ENCODE peak calls at places on chromosomes 4 and X, in eight cellular contexts. G, U, C, N, F, O, Z and A are unnamed samples.

GRCh38 chr4:53476232-53477037 is 99.0 kb downstream of the FIP1L1 start:
- DNase-seq in G (peak), U (no peak), C (peak), N (no peak), F (peak), O (no peak), Z (no peak), A (peak)

GRCh38 chr4:168712316-168712855 is 215.5 kb downstream of the PALLD start:
- DNase-seq in G (no peak), U (no peak), C (no peak), N (no peak), F (no peak), O (no peak), Z (no peak), A (no peak)

GRCh38 chrX:102067966-102068723 is 57.3 kb upstream of the TCEAL2 start:
- DNase-seq in G (no peak), U (no peak), C (no peak), N (no peak), F (peak), O (no peak), Z (no peak), A (peak)

GRCh38 chrX:34658316-34658715 is 1.2 kb upstream of the TMEM47 start:
- DNase-seq in G (no peak), U (no peak), C (no peak), N (no peak), F (no peak), O (no peak), Z (no peak), A (no peak)

GRCh38 chr4:71593306-71593705 is 190.6 kb downstream of the GC start:
- DNase-seq in G (no peak), U (no peak), C (no peak), N (no peak), F (no peak), O (no peak), Z (no peak), A (no peak)

GRCh38 chr4:87024181-87024580 is 89.4 kb downstream of the AFF1 start:
- DNase-seq in G (no peak), U (no peak), C (no peak), N (no peak), F (no peak), O (no peak), Z (no peak), A (no peak)

GRCh38 chrX:67563469-67564448 is 19.9 kb downstream of the AR start:
- DNase-seq in G (no peak), U (no peak), C (no peak), N (no peak), F (no peak), O (no peak), Z (no peak), A (no peak)

GRCh38 chr4:76950052-76950845 is 697 bp downstream of the SEPTIN11 start:
- DNase-seq in G (peak), U (peak), C (no peak), N (peak), F (peak), O (peak), Z (peak), A (peak)

GRCh38 chrX:115894087-115894486 is 276.5 kb upstream of the AGTR2 start:
- DNase-seq in G (no peak), U (peak), C (no peak), N (no peak), F (peak), O (no peak), Z (no peak), A (peak)

GRCh38 chrX:74603040-74603439 is 11.4 kb downstream of the RLIM start:
- DNase-seq in G (no peak), U (no peak), C (no peak), N (no peak), F (no peak), O (no peak), Z (no peak), A (no peak)

GRCh38 chr4:174084542-174084941 is 198.9 kb downstream of the FBXO8 start:
- DNase-seq in G (no peak), U (no peak), C (no peak), N (no peak), F (no peak), O (no peak), Z (no peak), A (no peak)

GRCh38 chr4:184416913-184417734 is 57.2 kb downstream of the IRF2 start:
- DNase-seq in G (no peak), U (no peak), C (no peak), N (no peak), F (no peak), O (no peak), Z (no peak), A (peak)

GRCh38 chr4:38145033-38145673 is 185.0 kb downstream of the PTTG2 start:
- DNase-seq in G (no peak), U (no peak), C (no peak), N (no peak), F (peak), O (no peak), Z (no peak), A (no peak)

GRCh38 chr4:3612275-3612674 is 80.1 kb upstream of the LRPAP1 start:
- DNase-seq in G (no peak), U (no peak), C (no peak), N (no peak), F (no peak), O (no peak), Z (no peak), A (no peak)

GRCh38 chr4:169540774-169541173 is 71.6 kb downstream of the NEK1 start:
- DNase-seq in G (no peak), U (no peak), C (no peak), N (no peak), F (no peak), O (no peak), Z (no peak), A (no peak)

GRCh38 chr4:113969935-113970334 is 9.5 kb downstream of the ARSJ start:
- DNase-seq in G (no peak), U (no peak), C (no peak), N (no peak), F (peak), O (no peak), Z (no peak), A (peak)

GRCh38 chr4:76811604-76812412 is 86.1 kb downstream of the SOWAHB start:
- DNase-seq in G (no peak), U (no peak), C (no peak), N (no peak), F (no peak), O (no peak), Z (no peak), A (no peak)

GRCh38 chr4:94621491-94622080 is 136.2 kb upstream of the BMPR1B start:
- DNase-seq in G (no peak), U (no peak), C (no peak), N (no peak), F (peak), O (no peak), Z (peak), A (peak)

GRCh38 chrX:46759645-46759974 is 692 bp upstream of the SLC9A7 start:
- DNase-seq in G (peak), U (no peak), C (no peak), N (no peak), F (no peak), O (no peak), Z (no peak), A (no peak)

GRCh38 chrX:9940397-9940796 is 26.8 kb upstream of the CLDN34 start:
- DNase-seq in G (no peak), U (no peak), C (no peak), N (no peak), F (peak), O (no peak), Z (no peak), A (peak)

GRCh38 chr4:114263233-114263632 is 283.8 kb upstream of the ARSJ start:
- DNase-seq in G (no peak), U (no peak), C (no peak), N (no peak), F (peak), O (no peak), Z (no peak), A (peak)

GRCh38 chr4:40858946-40859345 is 109.2 kb downstream of the NSUN7 start:
- DNase-seq in G (no peak), U (no peak), C (no peak), N (no peak), F (no peak), O (no peak), Z (no peak), A (no peak)

GRCh38 chrX:32045149-32045548 is 973.3 kb upstream of the FTHL17 start:
- DNase-seq in G (no peak), U (no peak), C (no peak), N (no peak), F (no peak), O (no peak), Z (no peak), A (no peak)

GRCh38 chr4:26181616-26182015 is 139.2 kb upstream of the RBPJ start:
- DNase-seq in G (no peak), U (no peak), C (no peak), N (no peak), F (peak), O (no peak), Z (no peak), A (no peak)

GRCh38 chr4:147550626-147551250 is 66.5 kb upstream of the TMEM184C start:
- DNase-seq in G (no peak), U (no peak), C (no peak), N (no peak), F (peak), O (no peak), Z (peak), A (peak)

GRCh38 chrX:145552643-145553042 is 265.0 kb upstream of the SLITRK2 start:
- DNase-seq in G (no peak), U (no peak), C (no peak), N (no peak), F (no peak), O (no peak), Z (no peak), A (peak)

GRCh38 chrX:87236836-87237235 is 280.8 kb upstream of the KLHL4 start:
- DNase-seq in G (no peak), U (no peak), C (no peak), N (no peak), F (no peak), O (no peak), Z (no peak), A (no peak)

GRCh38 chr4:74206088-74206826 is 48.3 kb downstream of the MTHFD2L start:
- DNase-seq in G (peak), U (no peak), C (no peak), N (no peak), F (no peak), O (no peak), Z (peak), A (no peak)

GRCh38 chrX:79366888-79367749 is at the start of gene ITM2A:
- DNase-seq in G (no peak), U (no peak), C (no peak), N (no peak), F (peak), O (peak), Z (peak), A (no peak)
- TF ChIP-seq CTCF in G (no peak), U (no peak), C (no peak), N (peak), F (no peak), O (no peak), Z (peak), A (no peak)

GRCh38 chrX:110536788-110537187 is 178.1 kb downstream of the RTL9 start:
- DNase-seq in G (no peak), U (no peak), C (no peak), N (no peak), F (no peak), O (no peak), Z (no peak), A (no peak)

GRCh38 chrX:110531873-110532272 is 173.2 kb downstream of the RTL9 start:
- DNase-seq in G (no peak), U (no peak), C (no peak), N (no peak), F (no peak), O (no peak), Z (no peak), A (no peak)

DNA sequence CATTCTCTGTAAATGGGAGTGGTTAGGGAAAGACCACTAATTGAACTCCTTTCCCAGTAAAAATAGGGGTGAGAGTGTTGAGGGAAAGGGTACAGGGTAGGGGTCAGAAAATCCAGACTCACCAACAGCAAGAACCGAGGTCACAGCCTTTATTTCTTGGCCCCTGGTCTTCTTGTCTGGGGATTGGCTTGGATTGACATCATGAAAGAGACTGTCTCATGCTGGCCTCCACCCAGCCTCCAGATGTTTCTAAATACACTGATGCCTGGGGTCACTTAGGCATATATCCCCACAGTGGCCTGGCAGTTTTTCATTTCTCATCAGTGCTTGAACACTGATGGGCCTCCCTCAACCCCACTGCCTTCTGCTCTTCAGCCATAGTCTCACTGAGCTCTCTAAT is 173.9 kb downstream of the RTL9 start:
- DNase-seq in G (no peak), U (no peak), C (no peak), N (no peak), F (no peak), O (no peak), Z (no peak), A (no peak)
- TF ChIP-seq CTCF in G (no peak), U (no peak), C (no peak), N (no peak), F (no peak), O (no peak), Z (no peak), A (no peak)

GRCh38 chr4:57193996-57194675 is 84.0 kb upstream of the IGFBP7 start:
- DNase-seq in G (no peak), U (no peak), C (no peak), N (no peak), F (no peak), O (no peak), Z (no peak), A (no peak)
- TF ChIP-seq CTCF in G (no peak), U (peak), C (no peak), N (peak), F (no peak), O (no peak), Z (no peak), A (no peak)

DNA sequence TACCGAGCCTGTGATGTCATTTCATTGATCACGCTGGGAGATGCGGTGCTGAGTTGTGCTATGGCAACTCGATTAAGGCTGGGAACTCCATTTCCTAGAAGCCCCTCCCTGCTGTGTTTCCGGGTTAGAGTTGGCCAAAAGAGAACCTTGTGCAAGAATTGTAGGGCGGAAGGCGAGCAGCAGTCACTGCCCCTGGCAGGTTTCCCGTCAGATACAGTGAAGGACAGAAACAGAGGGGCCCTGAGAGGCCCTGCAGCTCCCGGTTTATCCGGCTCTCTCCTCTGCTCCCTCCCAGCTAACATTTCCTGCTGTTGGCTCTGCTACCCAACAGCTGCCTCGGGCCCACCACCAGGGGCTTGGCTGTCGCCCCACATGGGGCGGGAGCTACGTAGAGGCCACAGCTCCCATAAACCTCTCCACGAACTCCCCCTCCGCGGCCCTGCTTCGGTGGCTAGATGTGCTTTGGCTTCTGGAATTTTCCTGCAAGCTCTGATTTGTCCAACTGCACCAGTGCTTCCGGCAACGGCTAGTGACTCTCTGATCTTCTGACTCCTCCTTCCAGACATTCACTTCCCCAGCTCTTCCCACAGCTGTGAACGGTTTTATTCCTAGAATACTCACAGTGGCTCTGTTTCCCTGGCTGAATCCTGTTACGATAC is 74.9 kb upstream of the USP9X start:
- DNase-seq in G (no peak), U (no peak), C (peak), N (no peak), F (peak), O (peak), Z (peak), A (peak)
- TF ChIP-seq CTCF in G (no peak), U (peak), C (no peak), N (peak), F (no peak), O (peak), Z (no peak), A (no peak)

GRCh38 chrX:109384569-109385174 is 97.2 kb downstream of the GUCY2F start:
- DNase-seq in G (no peak), U (no peak), C (no peak), N (no peak), F (peak), O (no peak), Z (peak), A (peak)
- TF ChIP-seq CTCF in G (peak), U (peak), C (no peak), N (peak), F (peak), O (peak), Z (peak), A (peak)

GRCh38 chr4:89863533-89863932 is 26.6 kb upstream of the SNCA start:
- DNase-seq in G (no peak), U (no peak), C (no peak), N (no peak), F (no peak), O (no peak), Z (no peak), A (no peak)

GRCh38 chr4:89871211-89871610 is 23.4 kb upstream of the MMRN1 start:
- DNase-seq in G (no peak), U (no peak), C (no peak), N (no peak), F (no peak), O (no peak), Z (no peak), A (no peak)

GRCh38 chr4:89868261-89868660 is 26.4 kb upstream of the MMRN1 start:
- DNase-seq in G (no peak), U (no peak), C (no peak), N (no peak), F (no peak), O (no peak), Z (no peak), A (no peak)

GRCh38 chr4:89868999-89869589 is 25.6 kb upstream of the MMRN1 start:
- DNase-seq in G (no peak), U (no peak), C (no peak), N (no peak), F (peak), O (no peak), Z (no peak), A (peak)
- TF ChIP-seq CTCF in G (no peak), U (peak), C (no peak), N (peak), F (peak), O (peak), Z (peak), A (peak)

DNA sequence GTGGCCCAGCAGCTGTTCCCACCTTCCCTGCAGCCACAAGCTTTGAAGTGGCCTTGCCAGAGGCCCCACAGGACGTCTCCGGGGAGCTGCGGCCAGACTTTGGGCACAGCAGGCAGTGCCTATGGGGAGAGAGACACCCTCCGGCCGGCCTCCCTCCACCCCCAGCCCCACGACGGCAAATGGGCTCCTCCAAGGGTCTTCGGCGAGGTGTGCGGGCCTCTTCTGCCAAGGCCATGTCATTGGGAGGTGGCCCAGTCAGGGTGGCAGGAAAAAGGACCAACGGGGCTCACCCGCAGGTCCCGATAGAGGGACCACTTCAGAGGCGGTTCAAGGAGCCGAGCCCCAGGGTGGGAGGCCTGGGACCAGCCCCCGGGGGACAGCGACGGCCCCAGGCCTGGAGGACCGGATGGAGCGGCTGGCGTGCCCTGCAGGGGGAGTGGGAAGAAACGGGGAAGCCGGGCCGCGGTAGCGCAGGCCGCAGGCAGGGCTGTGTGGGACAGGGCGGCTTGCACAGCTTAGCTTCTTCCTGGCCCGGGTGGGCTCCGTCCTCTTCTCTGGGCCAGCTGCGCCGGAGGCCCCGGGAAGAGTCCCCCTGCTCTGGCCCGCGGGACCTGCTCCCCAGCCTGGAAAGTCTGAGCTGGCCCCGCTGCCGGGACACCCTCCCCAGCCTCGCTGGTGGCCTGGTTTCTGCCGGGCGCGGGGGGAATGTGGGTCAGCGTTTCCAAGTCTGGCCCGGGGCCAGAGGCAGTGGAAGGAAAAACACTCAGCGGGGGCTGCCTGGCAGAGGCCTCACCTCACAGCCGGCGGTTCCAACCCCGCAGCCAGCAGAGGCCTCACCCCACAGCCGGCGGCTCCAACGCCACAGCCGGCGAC is 21.9 kb upstream of the SPON2 start:
- DNase-seq in G (peak), U (peak), C (no peak), N (no peak), F (no peak), O (no peak), Z (no peak), A (no peak)
- TF ChIP-seq CTCF in G (no peak), U (no peak), C (peak), N (no peak), F (no peak), O (no peak), Z (no peak), A (no peak)